ENCODE peak calls at places on chromosomes 4 and X, in eight cellular contexts. X is left ventricle myocardium inferior; V is hepatocyte; S is cardiac muscle cell; R is CD8-positive, alpha-beta T cell; U is uterus; E is esophagus squamous epithelium; T is SK-N-SH. M is an unnamed sample.

GRCh38 chr4:82493721-82494425 is 63.5 kb downstream of the ENOPH1 start:
- DNase-seq in X (no peak), V (no peak), S (no peak), R (no peak), U (no peak), E (no peak), T (no peak), M (no peak)

GRCh38 chrX:129495941-129496340 is 27.3 kb downstream of the SMARCA1 start:
- DNase-seq in X (no peak), V (no peak), S (no peak), R (no peak), U (no peak), E (no peak), T (no peak), M (no peak)

GRCh38 chr4:5142726-5143125 is 91.4 kb downstream of the STK32B start:
- DNase-seq in X (no peak), V (peak), S (peak), R (no peak), U (no peak), E (no peak), T (peak), M (no peak)

GRCh38 chrX:122188751-122189150 is 995.3 kb upstream of the GRIA3 start:
- DNase-seq in X (no peak), V (no peak), S (no peak), R (no peak), U (no peak), E (no peak), T (no peak), M (no peak)

GRCh38 chr4:182416101-182416500 is 172.9 kb downstream of the TENM3 start:
- DNase-seq in X (no peak), V (no peak), S (no peak), R (no peak), U (no peak), E (no peak), T (no peak), M (no peak)

GRCh38 chrX:112839856-112840255 is 775 bp downstream of the AMOT start:
- DNase-seq in X (no peak), V (no peak), S (no peak), R (no peak), U (no peak), E (no peak), T (no peak), M (no peak)

GRCh38 chr4:122152699-122153328 is 683 bp downstream of the BLTP1 start:
- DNase-seq in X (peak), V (peak), S (peak), R (peak), U (no peak), E (no peak), T (peak), M (peak)

GRCh38 chr4:156825074-156825473 is 146.5 kb downstream of the PDGFC start:
- DNase-seq in X (no peak), V (no peak), S (no peak), R (no peak), U (no peak), E (no peak), T (no peak), M (no peak)

GRCh38 chrX:102516314-102516936 is at the start of gene TMSB15A:
- DNase-seq in X (peak), V (peak), S (peak), R (peak), U (peak), E (no peak), T (peak), M (peak)

GRCh38 chrX:45011131-45011530 is 138.1 kb downstream of the KDM6A start:
- DNase-seq in X (no peak), V (no peak), S (no peak), R (no peak), U (no peak), E (no peak), T (no peak), M (no peak)

GRCh38 chr4:52862605-52863236 is 604 bp downstream of the RASL11B start:
- DNase-seq in X (no peak), V (no peak), S (peak), R (no peak), U (no peak), E (no peak), T (peak), M (no peak)

GRCh38 chr4:17066972-17067371 is 168.5 kb upstream of the LDB2 start:
- DNase-seq in X (no peak), V (peak), S (no peak), R (no peak), U (peak), E (no peak), T (no peak), M (no peak)

GRCh38 chr4:53361451-53361850 is 4.4 kb downstream of the SCFD2 start:
- DNase-seq in X (no peak), V (no peak), S (no peak), R (no peak), U (no peak), E (no peak), T (no peak), M (no peak)

GRCh38 chrX:134631404-134632346 is 26.6 kb downstream of the PLAC1 start:
- DNase-seq in X (no peak), V (no peak), S (no peak), R (no peak), U (peak), E (no peak), T (no peak), M (peak)

GRCh38 chr4:159158989-159159388 is 56.1 kb downstream of the RAPGEF2 start:
- DNase-seq in X (no peak), V (no peak), S (no peak), R (no peak), U (no peak), E (no peak), T (no peak), M (no peak)

GRCh38 chr4:147284935-147285334 is 196.0 kb upstream of the EDNRA start:
- DNase-seq in X (no peak), V (no peak), S (no peak), R (no peak), U (no peak), E (no peak), T (no peak), M (no peak)

GRCh38 chrX:139052461-139052860 is 340.9 kb upstream of the FGF13 start:
- DNase-seq in X (no peak), V (no peak), S (no peak), R (no peak), U (no peak), E (no peak), T (no peak), M (no peak)

GRCh38 chr4:186298034-186298647 is 32.2 kb downstream of the F11 start:
- DNase-seq in X (no peak), V (peak), S (no peak), R (no peak), U (no peak), E (no peak), T (peak), M (no peak)

GRCh38 chrX:150692296-150692695 is 900 bp upstream of the MTMR1 start:
- DNase-seq in X (no peak), V (no peak), S (no peak), R (peak), U (no peak), E (no peak), T (peak), M (no peak)

GRCh38 chrX:24494544-24495113 is 29.5 kb downstream of the PDK3 start:
- DNase-seq in X (no peak), V (peak), S (no peak), R (no peak), U (no peak), E (no peak), T (no peak), M (no peak)

GRCh38 chrX:4263005-4263404 is 549.6 kb upstream of the PRKX start:
- DNase-seq in X (no peak), V (peak), S (peak), R (no peak), U (no peak), E (no peak), T (peak), M (no peak)

GRCh38 chr4:189128341-189128740 is 812.3 kb upstream of the FRG1 start:
- DNase-seq in X (no peak), V (no peak), S (no peak), R (no peak), U (no peak), E (no peak), T (no peak), M (no peak)
- H3K4me3 ChIP-seq in X (no peak), V (no peak), S (no peak), R (no peak), U (no peak), E (no peak), T (no peak), M (no peak)

GRCh38 chr4:163332526-163333405 is at the start of gene NPY1R:
- DNase-seq in X (peak), V (peak), S (peak), R (no peak), U (peak), E (no peak), T (peak), M (peak)
- H3K27ac ChIP-seq in X (peak), V (peak), S (no peak), R (no peak), U (peak), E (no peak), T (no peak), M (no peak)

GRCh38 chr4:38678078-38678477 is 14.1 kb downstream of the KLF3 start:
- DNase-seq in X (no peak), V (no peak), S (no peak), R (no peak), U (no peak), E (no peak), T (no peak), M (no peak)

GRCh38 chr4:38674206-38675144 is 10.5 kb downstream of the KLF3 start:
- DNase-seq in X (no peak), V (peak), S (peak), R (no peak), U (no peak), E (no peak), T (peak), M (no peak)

GRCh38 chr4:38675167-38676121 is 11.4 kb downstream of the KLF3 start:
- DNase-seq in X (peak), V (peak), S (peak), R (peak), U (peak), E (peak), T (peak), M (peak)

GRCh38 chr4:38677466-38677865 is 13.5 kb downstream of the KLF3 start:
- DNase-seq in X (no peak), V (no peak), S (no peak), R (no peak), U (no peak), E (no peak), T (no peak), M (no peak)

GRCh38 chr4:38676986-38677385 is 13.0 kb downstream of the KLF3 start:
- DNase-seq in X (no peak), V (no peak), S (no peak), R (no peak), U (no peak), E (no peak), T (no peak), M (no peak)
- TF ChIP-seq CTCF in X (no peak), V (no peak), S (no peak), R (no peak), U (no peak), E (no peak), T (no peak), M (no peak)

GRCh38 chr4:185020293-185020808 is 2.1 kb downstream of the HELT start:
- DNase-seq in X (no peak), V (no peak), S (no peak), R (no peak), U (no peak), E (no peak), T (peak), M (no peak)
- H3K4me3 ChIP-seq in X (peak), V (no peak), S (peak), R (no peak), U (no peak), E (no peak), T (no peak), M (peak)

DNA sequence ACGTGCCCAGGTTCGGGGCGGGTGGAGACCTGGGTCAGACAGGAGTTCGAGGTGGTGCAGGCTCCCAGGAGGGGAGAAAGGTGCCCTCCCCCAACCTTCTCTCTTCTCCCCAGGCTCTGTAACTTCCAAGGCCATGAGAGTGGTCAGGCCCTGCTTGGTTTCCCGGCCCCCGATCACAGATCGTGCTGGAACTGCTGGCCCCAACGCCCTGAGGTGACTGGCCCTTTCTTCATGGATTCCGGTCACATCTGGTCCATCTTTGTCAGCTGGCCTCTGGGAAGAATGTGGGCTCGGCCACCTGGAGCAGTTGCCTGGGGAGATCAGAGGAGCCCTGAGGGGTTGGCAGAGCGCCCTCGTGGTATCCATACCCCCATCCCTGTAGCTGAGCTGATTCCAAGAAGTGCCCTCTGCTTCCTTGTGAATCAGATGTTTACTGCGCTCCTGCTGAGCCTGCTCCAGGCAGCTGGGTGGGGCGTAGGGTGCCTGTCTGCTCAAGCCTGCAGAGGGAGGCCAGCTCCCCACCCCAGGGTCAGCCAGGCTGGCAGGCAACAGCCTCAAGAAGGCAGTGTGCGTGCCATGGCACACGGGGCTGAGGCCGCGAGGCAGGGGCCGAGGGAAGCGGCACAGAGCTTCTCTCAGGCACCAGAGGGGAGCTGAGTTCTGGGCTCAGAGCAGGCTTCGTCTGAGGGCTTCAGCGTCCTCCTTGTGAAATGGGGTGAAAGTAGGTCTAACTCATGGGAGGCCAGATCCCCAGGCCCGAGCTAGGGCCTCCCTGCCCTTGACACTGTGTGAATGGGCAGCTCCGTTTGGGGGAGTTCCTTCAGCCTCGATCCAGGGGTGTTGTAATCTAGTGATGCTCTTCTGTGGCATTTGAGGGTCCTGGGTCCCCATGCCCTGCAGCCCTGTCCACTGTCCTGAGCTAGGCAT is 3.6 kb downstream of the SH3BP2 start:
- DNase-seq in X (no peak), V (peak), S (no peak), R (no peak), U (peak), E (no peak), T (peak), M (peak)
- H3K27ac ChIP-seq in X (peak), V (peak), S (no peak), R (no peak), U (peak), E (peak), T (no peak), M (peak)

GRCh38 chr4:76611164-76611563 is 176.1 kb downstream of the SHROOM3 start:
- DNase-seq in X (no peak), V (no peak), S (no peak), R (no peak), U (no peak), E (no peak), T (no peak), M (no peak)
- TF ChIP-seq CTCF in X (no peak), V (no peak), S (no peak), R (no peak), U (no peak), E (no peak), T (no peak), M (no peak)

GRCh38 chr4:108804648-108805273 is 41.9 kb upstream of the ETNPPL start:
- DNase-seq in X (no peak), V (no peak), S (no peak), R (no peak), U (no peak), E (no peak), T (no peak), M (no peak)
- H3K4me3 ChIP-seq in X (no peak), V (no peak), S (no peak), R (no peak), U (no peak), E (no peak), T (no peak), M (no peak)